ENCODE peak calls at places on chromosome 14, in six cellular contexts. One of them, this sample, is unnamed.
A peak's percentile ranks its signal among the peaks of the same experiment; 100 is the strongest.

GRCh38 chr14:99976681-99977080 is 88.5 kb upstream of the EVL start:
- DNase-seq in suprapubic skin: no peak
- DNase-seq in RWPE2: no peak
- DNase-seq in prostate gland: no peak
- DNase-seq in RWPE1: no peak
- DNase-seq in IMR-90: no peak
- DNase-seq in this sample: no peak

GRCh38 chr14:99253890-99254289 is 18.1 kb downstream of the BCL11B start:
- DNase-seq in suprapubic skin: no peak
- DNase-seq in RWPE2: no peak
- DNase-seq in prostate gland: no peak
- DNase-seq in RWPE1: no peak
- DNase-seq in IMR-90: no peak
- DNase-seq in this sample: no peak

GRCh38 chr14:61140872-61141271 is 140.3 kb downstream of the TMEM30B start:
- DNase-seq in suprapubic skin: no peak
- DNase-seq in RWPE2: no peak
- DNase-seq in prostate gland: no peak
- DNase-seq in RWPE1: no peak
- DNase-seq in IMR-90: peak; percentile 96
- DNase-seq in this sample: no peak

GRCh38 chr14:55731881-55732498 is 152.0 kb downstream of the KTN1 start:
- DNase-seq in suprapubic skin: no peak
- DNase-seq in RWPE2: no peak
- DNase-seq in prostate gland: no peak
- DNase-seq in RWPE1: no peak
- DNase-seq in IMR-90: peak; percentile 24
- DNase-seq in this sample: no peak

GRCh38 chr14:36605506-36605857 is 23.1 kb upstream of the NKX2-8 start:
- DNase-seq in suprapubic skin: no peak
- DNase-seq in RWPE2: no peak
- DNase-seq in prostate gland: no peak
- DNase-seq in RWPE1: no peak
- DNase-seq in IMR-90: no peak
- DNase-seq in this sample: no peak

GRCh38 chr14:54549862-54550261 is 17.1 kb upstream of the SAMD4A start:
- DNase-seq in suprapubic skin: no peak
- DNase-seq in RWPE2: no peak
- DNase-seq in prostate gland: no peak
- DNase-seq in RWPE1: no peak
- DNase-seq in IMR-90: peak; percentile 47
- DNase-seq in this sample: no peak

GRCh38 chr14:34098045-34098984 is 147.4 kb upstream of the EGLN3 start:
- DNase-seq in suprapubic skin: no peak
- DNase-seq in RWPE2: no peak
- DNase-seq in prostate gland: peak; percentile 54
- DNase-seq in RWPE1: peak; percentile 48
- DNase-seq in IMR-90: peak; percentile 29
- DNase-seq in this sample: no peak

GRCh38 chr14:80658733-80659132 is 282.8 kb downstream of the CEP128 start:
- DNase-seq in suprapubic skin: no peak
- DNase-seq in RWPE2: no peak
- DNase-seq in prostate gland: no peak
- DNase-seq in RWPE1: no peak
- DNase-seq in IMR-90: no peak
- DNase-seq in this sample: no peak

GRCh38 chr14:47541652-47542051 is 133.8 kb downstream of the MDGA2 start:
- DNase-seq in suprapubic skin: no peak
- DNase-seq in RWPE2: no peak
- DNase-seq in prostate gland: no peak
- DNase-seq in RWPE1: no peak
- DNase-seq in IMR-90: no peak
- DNase-seq in this sample: no peak

GRCh38 chr14:96309128-96309906 is 53.3 kb downstream of the BDKRB1 start:
- DNase-seq in suprapubic skin: no peak
- DNase-seq in RWPE2: no peak
- DNase-seq in prostate gland: no peak
- DNase-seq in RWPE1: no peak
- DNase-seq in IMR-90: no peak
- DNase-seq in this sample: no peak

GRCh38 chr14:101733211-101733610 is 28.3 kb upstream of the PPP2R5C start:
- DNase-seq in suprapubic skin: peak; percentile 57
- DNase-seq in RWPE2: no peak
- DNase-seq in prostate gland: no peak
- DNase-seq in RWPE1: no peak
- DNase-seq in IMR-90: peak; percentile 48
- DNase-seq in this sample: peak; percentile 54

GRCh38 chr14:90677484-90678045 is 138.7 kb downstream of the TTC7B start:
- DNase-seq in suprapubic skin: no peak
- DNase-seq in RWPE2: no peak
- DNase-seq in prostate gland: no peak
- DNase-seq in RWPE1: peak; percentile 15
- DNase-seq in IMR-90: peak; percentile 79
- DNase-seq in this sample: no peak

GRCh38 chr14:103820382-103820781 is 27.0 kb downstream of the PPP1R13B start:
- DNase-seq in suprapubic skin: no peak
- DNase-seq in RWPE2: no peak
- DNase-seq in prostate gland: no peak
- DNase-seq in RWPE1: no peak
- DNase-seq in IMR-90: no peak
- DNase-seq in this sample: no peak

GRCh38 chr14:57831981-57832380 is 33.9 kb downstream of the SLC35F4 start:
- DNase-seq in suprapubic skin: no peak
- DNase-seq in RWPE2: no peak
- DNase-seq in prostate gland: no peak
- DNase-seq in RWPE1: no peak
- DNase-seq in IMR-90: no peak
- DNase-seq in this sample: no peak

GRCh38 chr14:104954746-104955395 is 23.3 kb downstream of the AHNAK2 start:
- DNase-seq in suprapubic skin: no peak
- DNase-seq in RWPE2: peak; percentile 69
- DNase-seq in prostate gland: no peak
- DNase-seq in RWPE1: no peak
- DNase-seq in IMR-90: no peak
- DNase-seq in this sample: no peak

GRCh38 chr14:104688755-104689619 is at the start of gene INF2:
- DNase-seq in suprapubic skin: no peak
- DNase-seq in RWPE2: no peak
- DNase-seq in prostate gland: peak; percentile 50
- DNase-seq in RWPE1: peak; percentile 85
- DNase-seq in IMR-90: peak; percentile 32
- DNase-seq in this sample: no peak

GRCh38 chr14:54658836-54659235 is 91.9 kb downstream of the SAMD4A start:
- DNase-seq in suprapubic skin: no peak
- DNase-seq in RWPE2: no peak
- DNase-seq in prostate gland: no peak
- DNase-seq in RWPE1: no peak
- DNase-seq in IMR-90: no peak
- DNase-seq in this sample: no peak

GRCh38 chr14:27049611-27050172 is 451.9 kb upstream of the NOVA1 start:
- DNase-seq in suprapubic skin: no peak
- DNase-seq in RWPE2: no peak
- DNase-seq in prostate gland: no peak
- DNase-seq in RWPE1: no peak
- DNase-seq in IMR-90: no peak
- DNase-seq in this sample: no peak

GRCh38 chr14:56334458-56334857 is 216.2 kb downstream of the PELI2 start:
- DNase-seq in suprapubic skin: no peak
- DNase-seq in RWPE2: no peak
- DNase-seq in prostate gland: no peak
- DNase-seq in RWPE1: no peak
- DNase-seq in IMR-90: peak; percentile 49
- DNase-seq in this sample: no peak

GRCh38 chr14:54712371-54712998 is 145.6 kb downstream of the SAMD4A start:
- DNase-seq in suprapubic skin: no peak
- DNase-seq in RWPE2: no peak
- DNase-seq in prostate gland: no peak
- DNase-seq in RWPE1: no peak
- DNase-seq in IMR-90: peak; percentile 59
- DNase-seq in this sample: no peak

GRCh38 chr14:24053548-24054323 is 1.9 kb downstream of the CARMIL3 start:
- DNase-seq in suprapubic skin: peak; percentile 49
- DNase-seq in RWPE2: peak; percentile 55
- DNase-seq in prostate gland: no peak
- DNase-seq in RWPE1: no peak
- DNase-seq in IMR-90: no peak
- DNase-seq in this sample: no peak

GRCh38 chr14:87960013-87960787 is 32.8 kb downstream of the GALC start:
- DNase-seq in suprapubic skin: no peak
- DNase-seq in RWPE2: no peak
- DNase-seq in prostate gland: no peak
- DNase-seq in RWPE1: no peak
- DNase-seq in IMR-90: no peak
- DNase-seq in this sample: no peak

GRCh38 chr14:105151838-105152793 is 16.5 kb downstream of the JAG2 start:
- DNase-seq in suprapubic skin: no peak
- DNase-seq in RWPE2: peak; percentile 78
- DNase-seq in prostate gland: no peak
- DNase-seq in RWPE1: no peak
- DNase-seq in IMR-90: no peak
- DNase-seq in this sample: no peak

GRCh38 chr14:72439707-72440106 is 454.2 kb downstream of the DPF3 start:
- DNase-seq in suprapubic skin: no peak
- DNase-seq in RWPE2: no peak
- DNase-seq in prostate gland: no peak
- DNase-seq in RWPE1: no peak
- DNase-seq in IMR-90: no peak
- DNase-seq in this sample: no peak

GRCh38 chr14:50038398-50039119 is 77.8 kb downstream of the VCPKMT start:
- DNase-seq in suprapubic skin: no peak
- DNase-seq in RWPE2: no peak
- DNase-seq in prostate gland: no peak
- DNase-seq in RWPE1: peak; percentile 84
- DNase-seq in IMR-90: peak; percentile 98
- DNase-seq in this sample: peak; percentile 96
- H3K27ac ChIP-seq in suprapubic skin: peak overlapping the region; percentile 84
- H3K27ac ChIP-seq in RWPE2: peak overlapping the region; percentile 85
- H3K27ac ChIP-seq in prostate gland: no peak overlapping the region
- H3K27ac ChIP-seq in RWPE1: peak overlapping the region; percentile 85
- H3K27ac ChIP-seq in IMR-90: peak overlapping the region; percentile 49
- H3K27ac ChIP-seq in this sample: peak overlapping the region; percentile 89

GRCh38 chr14:53010193-53010592 is 59.3 kb upstream of the FERMT2 start:
- DNase-seq in suprapubic skin: no peak
- DNase-seq in RWPE2: no peak
- DNase-seq in prostate gland: no peak
- DNase-seq in RWPE1: no peak
- DNase-seq in IMR-90: no peak
- DNase-seq in this sample: no peak
- H3K27ac ChIP-seq in suprapubic skin: peak overlapping the region; percentile 68
- H3K27ac ChIP-seq in RWPE2: peak overlapping the region; percentile 86
- H3K27ac ChIP-seq in prostate gland: no peak overlapping the region
- H3K27ac ChIP-seq in RWPE1: peak overlapping the region; percentile 32
- H3K27ac ChIP-seq in IMR-90: no peak overlapping the region
- H3K27ac ChIP-seq in this sample: no peak overlapping the region

GRCh38 chr14:64639340-64639821 is 64.8 kb upstream of the PLEKHG3 start:
- DNase-seq in suprapubic skin: peak; percentile 1
- DNase-seq in RWPE2: no peak
- DNase-seq in prostate gland: no peak
- DNase-seq in RWPE1: no peak
- DNase-seq in IMR-90: peak; percentile 46
- DNase-seq in this sample: peak; percentile 45

GRCh38 chr14:64636980-64637429 is 67.2 kb upstream of the PLEKHG3 start:
- DNase-seq in suprapubic skin: no peak
- DNase-seq in RWPE2: no peak
- DNase-seq in prostate gland: no peak
- DNase-seq in RWPE1: no peak
- DNase-seq in IMR-90: no peak
- DNase-seq in this sample: no peak

GRCh38 chr14:64637735-64638473 is 66.3 kb upstream of the PLEKHG3 start:
- DNase-seq in suprapubic skin: no peak
- DNase-seq in RWPE2: no peak
- DNase-seq in prostate gland: no peak
- DNase-seq in RWPE1: no peak
- DNase-seq in IMR-90: no peak
- DNase-seq in this sample: no peak

GRCh38 chr14:64640839-64641238 is 63.4 kb upstream of the PLEKHG3 start:
- DNase-seq in suprapubic skin: no peak
- DNase-seq in RWPE2: no peak
- DNase-seq in prostate gland: no peak
- DNase-seq in RWPE1: no peak
- DNase-seq in IMR-90: no peak
- DNase-seq in this sample: peak; percentile 55

DNA sequence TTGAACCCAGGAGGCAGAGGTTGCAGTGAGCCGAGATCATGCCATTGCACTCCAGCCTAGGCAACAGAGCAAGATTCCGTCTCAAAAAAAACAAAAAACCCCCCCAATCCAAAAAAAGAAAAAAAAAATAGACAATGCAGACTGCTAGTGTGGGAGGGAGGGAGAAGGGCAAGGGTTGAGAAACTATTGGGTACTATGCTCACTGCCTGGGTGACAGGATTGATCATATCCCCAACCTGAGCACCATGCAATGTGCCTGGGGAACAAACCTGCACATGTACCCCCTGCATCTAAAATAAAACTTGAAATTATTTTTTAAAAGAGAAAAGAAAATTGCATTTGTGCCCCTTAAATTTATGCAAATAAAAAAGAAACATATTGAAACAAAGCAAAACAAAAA is 65.6 kb upstream of the PLEKHG3 start:
- DNase-seq in suprapubic skin: peak; percentile 1
- DNase-seq in RWPE2: no peak
- DNase-seq in prostate gland: no peak
- DNase-seq in RWPE1: no peak
- DNase-seq in IMR-90: no peak
- DNase-seq in this sample: no peak
- H3K27ac ChIP-seq in suprapubic skin: no peak overlapping the region
- H3K27ac ChIP-seq in RWPE2: no peak overlapping the region
- H3K27ac ChIP-seq in prostate gland: no peak overlapping the region
- H3K27ac ChIP-seq in RWPE1: peak overlapping the region; percentile 28
- H3K27ac ChIP-seq in IMR-90: no peak overlapping the region
- H3K27ac ChIP-seq in this sample: no peak overlapping the region

DNA sequence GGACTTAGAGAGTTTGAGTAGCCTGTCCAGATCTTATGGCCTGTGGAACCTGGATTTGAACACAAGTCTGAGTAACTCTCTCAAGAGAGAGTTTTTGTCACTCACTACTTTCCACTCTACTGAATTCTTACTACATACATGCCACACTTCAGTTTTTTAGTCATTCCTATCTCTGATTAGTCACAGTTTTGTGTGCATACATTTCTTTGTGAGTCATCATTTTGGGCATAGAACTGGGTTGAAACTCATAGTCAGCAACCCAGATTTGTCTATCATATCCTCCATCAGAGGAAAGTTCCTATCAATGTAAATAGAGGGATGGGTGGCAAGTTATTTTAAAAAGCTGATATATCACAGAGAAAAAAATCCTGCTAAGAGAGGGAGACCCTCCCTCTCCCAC is 42.9 kb downstream of the FLRT2 start:
- DNase-seq in suprapubic skin: no peak
- DNase-seq in RWPE2: no peak
- DNase-seq in prostate gland: no peak
- DNase-seq in RWPE1: peak; percentile 67
- DNase-seq in IMR-90: peak; percentile 90
- DNase-seq in this sample: peak; percentile 60
- H3K27ac ChIP-seq in suprapubic skin: no peak overlapping the region
- H3K27ac ChIP-seq in RWPE2: peak overlapping the region; percentile 28
- H3K27ac ChIP-seq in prostate gland: no peak overlapping the region
- H3K27ac ChIP-seq in RWPE1: no peak overlapping the region
- H3K27ac ChIP-seq in IMR-90: peak overlapping the region; percentile 70
- H3K27ac ChIP-seq in this sample: peak overlapping the region; percentile 24

This sample was measured in epithelial cell of prostate.